ENCODE peak calls at places on chromosomes 4 and X, in five cellular contexts. R is PC-3, K is trophoblast cell, H is A549, I is esophagus muscularis mucosa. X is an unnamed sample.

GRCh38 chr4:77240469-77241066 is 83.6 kb downstream of the CCNG2 start:
- DNase-seq in R (peak), K (peak), H (peak), I (no peak), X (peak)

GRCh38 chrX:45485682-45486081 is 285.0 kb upstream of the DIPK2B start:
- DNase-seq in R (no peak), K (no peak), H (no peak), I (no peak), X (no peak)

GRCh38 chr4:1402021-1402515 is 4.2 kb downstream of the NKX1-1 start:
- DNase-seq in R (no peak), K (no peak), H (no peak), I (no peak), X (no peak)

GRCh38 chr4:135741583-135741982 is 1540.0 kb upstream of the PABPC4L start:
- DNase-seq in R (no peak), K (no peak), H (no peak), I (no peak), X (no peak)

GRCh38 chr4:100246697-100247096 is 56.4 kb upstream of the DDIT4L start:
- DNase-seq in R (no peak), K (no peak), H (no peak), I (no peak), X (no peak)

GRCh38 chrX:11446331-11446730 is 153.1 kb downstream of the AMELX start:
- DNase-seq in R (no peak), K (no peak), H (no peak), I (no peak), X (no peak)

GRCh38 chr4:20486433-20486832 is 213.8 kb upstream of the PACRGL start:
- DNase-seq in R (peak), K (no peak), H (no peak), I (no peak), X (no peak)

GRCh38 chr4:54228563-54229501 is at the start of gene PDGFRA:
- DNase-seq in R (no peak), K (no peak), H (no peak), I (peak), X (peak)

GRCh38 chrX:142001934-142002333 is 98.2 kb downstream of the MAGEC1 start:
- DNase-seq in R (peak), K (no peak), H (no peak), I (no peak), X (no peak)

GRCh38 chrX:123814343-123814742 is 45.5 kb upstream of the XIAP start:
- DNase-seq in R (peak), K (no peak), H (no peak), I (no peak), X (no peak)

GRCh38 chrX:44314259-44314734 is 29.2 kb downstream of the EFHC2 start:
- DNase-seq in R (peak), K (peak), H (no peak), I (no peak), X (peak)

GRCh38 chrX:1491851-1492349 is 39.2 kb upstream of the ASMTL start:
- DNase-seq in R (peak), K (no peak), H (no peak), I (no peak), X (no peak)

GRCh38 chr4:152138451-152138850 is 377.6 kb upstream of the GATB start:
- DNase-seq in R (no peak), K (no peak), H (no peak), I (peak), X (no peak)

GRCh38 chrX:54386314-54386713 is 28.5 kb upstream of the WNK3 start:
- DNase-seq in R (peak), K (no peak), H (no peak), I (no peak), X (no peak)

GRCh38 chr4:149553959-149554520 is 261.6 kb downstream of the IQCM start:
- DNase-seq in R (no peak), K (no peak), H (no peak), I (no peak), X (no peak)

GRCh38 chr4:98728433-98728832 is 70.0 kb upstream of the TSPAN5 start:
- DNase-seq in R (peak), K (no peak), H (no peak), I (peak), X (peak)

GRCh38 chrX:112760697-112761096 is 79.9 kb downstream of the AMOT start:
- DNase-seq in R (no peak), K (no peak), H (no peak), I (no peak), X (no peak)

GRCh38 chrX:154417157-154417556 is 5.8 kb downstream of the TAFAZZIN start:
- DNase-seq in R (no peak), K (no peak), H (no peak), I (no peak), X (no peak)

GRCh38 chr4:177182156-177182555 is 127.5 kb upstream of the NEIL3 start:
- DNase-seq in R (no peak), K (no peak), H (no peak), I (no peak), X (no peak)

GRCh38 chr4:183241771-183242170 is 78.3 kb downstream of the CLDN22 start:
- DNase-seq in R (peak), K (no peak), H (no peak), I (no peak), X (no peak)

GRCh38 chr4:88706574-88706973 is 8.9 kb upstream of the NAP1L5 start:
- DNase-seq in R (peak), K (no peak), H (peak), I (no peak), X (peak)

GRCh38 chr4:48778431-48779094 is 1.5 kb downstream of the FRYL start:
- DNase-seq in R (peak), K (no peak), H (no peak), I (no peak), X (no peak)

GRCh38 chrX:100994352-100995281 is 25.1 kb downstream of the ARL13A start:
- DNase-seq in R (peak), K (peak), H (peak), I (no peak), X (no peak)

GRCh38 chrX:150517303-150517896 is 51.0 kb upstream of the MTM1 start:
- DNase-seq in R (no peak), K (no peak), H (no peak), I (no peak), X (no peak)

GRCh38 chr4:178205826-178206225 is 763.6 kb upstream of the AGA start:
- DNase-seq in R (peak), K (peak), H (no peak), I (no peak), X (no peak)

GRCh38 chr4:81490761-81491160 is 19.1 kb upstream of the RASGEF1B start:
- DNase-seq in R (no peak), K (no peak), H (no peak), I (no peak), X (no peak)

GRCh38 chrX:103628386-103629290 is at the start of gene TCEAL1:
- DNase-seq in R (peak), K (peak), H (no peak), I (peak), X (peak)

GRCh38 chr4:41796545-41797210 is 48.2 kb upstream of the PHOX2B start:
- DNase-seq in R (no peak), K (no peak), H (no peak), I (no peak), X (no peak)

GRCh38 chr4:38529189-38530115 is 134.5 kb upstream of the KLF3 start:
- DNase-seq in R (peak), K (peak), H (no peak), I (no peak), X (no peak)

GRCh38 chr4:109332926-109333464 is 30.5 kb upstream of the COL25A1 start:
- DNase-seq in R (no peak), K (no peak), H (no peak), I (peak), X (no peak)

GRCh38 chr4:88674565-88674964 is 23.1 kb downstream of the NAP1L5 start:
- DNase-seq in R (peak), K (no peak), H (no peak), I (no peak), X (no peak)

GRCh38 chrX:130176354-130176776 is 4.6 kb downstream of the RAB33A start:
- DNase-seq in R (no peak), K (no peak), H (no peak), I (no peak), X (no peak)

GRCh38 chr4:165515201-165515600 is 136.4 kb downstream of the CPE start:
- DNase-seq in R (no peak), K (no peak), H (no peak), I (no peak), X (no peak)
- H3K27ac ChIP-seq in R (no peak), K (no peak), H (no peak), I (no peak), X (no peak)

GRCh38 chr4:173736840-173737239 is 206.8 kb upstream of the HAND2 start:
- DNase-seq in R (no peak), K (no peak), H (no peak), I (no peak), X (no peak)
- H3K27ac ChIP-seq in R (no peak), K (no peak), H (no peak), I (no peak), X (no peak)

DNA sequence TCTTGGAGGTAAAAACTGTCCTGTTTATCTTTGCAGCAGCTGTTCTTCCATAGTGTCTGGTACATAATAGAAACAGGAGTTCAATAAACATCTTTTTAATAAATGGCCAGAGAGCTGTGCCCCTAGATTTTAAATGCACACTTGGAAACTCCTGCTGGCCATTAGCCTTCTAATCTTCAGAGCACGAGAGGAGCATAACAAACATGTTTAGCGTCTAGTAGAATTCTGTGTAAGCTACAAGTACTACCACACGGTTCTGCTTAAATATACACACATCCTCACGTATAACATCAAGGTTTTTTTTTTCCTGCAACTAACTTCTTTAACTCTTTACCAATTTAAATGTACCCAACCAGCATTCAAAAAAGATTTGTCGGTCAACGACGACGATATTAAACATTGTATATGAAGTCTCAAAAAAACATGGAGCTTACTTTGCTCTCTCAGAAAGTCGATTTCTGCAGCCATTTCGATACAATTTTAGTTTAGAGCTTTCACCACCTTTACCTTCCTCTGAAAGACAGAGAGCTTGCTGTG is 635 bp downstream of the SCLT1 start:
- DNase-seq in R (peak), K (no peak), H (no peak), I (no peak), X (no peak)
- H3K27ac ChIP-seq in R (peak), K (peak), H (peak), I (peak), X (peak)

GRCh38 chrX:9569875-9570274 is 105.0 kb downstream of the TBL1X start:
- DNase-seq in R (no peak), K (no peak), H (no peak), I (no peak), X (no peak)
- H3K27ac ChIP-seq in R (no peak), K (no peak), H (no peak), I (no peak), X (no peak)

GRCh38 chrX:71111141-71111843 is at the start of gene IL2RG:
- DNase-seq in R (peak), K (no peak), H (no peak), I (no peak), X (no peak)
- H3K27ac ChIP-seq in R (no peak), K (no peak), H (no peak), I (no peak), X (no peak)

GRCh38 chr4:104490096-104490769 is 4.5 kb downstream of the CXXC4 start:
- DNase-seq in R (no peak), K (no peak), H (peak), I (no peak), X (no peak)
- H3K27ac ChIP-seq in R (no peak), K (no peak), H (no peak), I (peak), X (peak)

GRCh38 chr4:139401368-139401767 is 52.6 kb upstream of the RAB33B start:
- DNase-seq in R (no peak), K (no peak), H (no peak), I (no peak), X (no peak)

DNA sequence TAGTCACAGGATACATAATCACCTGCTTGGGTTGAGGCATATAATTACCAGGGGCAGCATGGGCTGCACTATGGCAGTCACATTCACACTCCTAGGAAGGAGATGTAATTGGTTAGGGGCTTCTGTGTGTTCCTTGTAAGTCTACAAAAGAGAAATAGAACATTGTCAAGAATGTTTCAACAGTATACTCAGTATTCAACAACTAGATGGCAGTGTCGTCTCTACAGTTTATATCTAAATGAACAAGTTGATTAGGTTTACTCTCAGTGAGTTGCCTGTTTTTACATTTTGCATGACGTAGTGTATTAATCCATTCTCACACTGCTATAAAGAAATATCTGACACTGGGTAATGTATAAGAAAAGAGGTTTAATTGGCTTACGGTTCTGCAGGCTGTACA is 50.5 kb upstream of the RAB33B start:
- DNase-seq in R (peak), K (no peak), H (no peak), I (no peak), X (no peak)
- H3K27ac ChIP-seq in R (no peak), K (no peak), H (no peak), I (no peak), X (no peak)